ENCODE peak calls at places on chromosome 5, in five cellular contexts. One of them, this sample, is unnamed.

GRCh38 chr5:88886756-88887741 is 4.1 kb upstream of the MEF2C start:
- DNase-seq in kidney epithelial cell: no peak
- DNase-seq in AG08395: no peak
- DNase-seq in neural crest cell: no peak
- DNase-seq in naive thymus-derived CD8-positive, alpha-beta T cell: no peak
- DNase-seq in this sample: no peak

GRCh38 chr5:176606032-176606431 is 3.9 kb downstream of the GPRIN1 start:
- DNase-seq in kidney epithelial cell: no peak
- DNase-seq in AG08395: no peak
- DNase-seq in neural crest cell: no peak
- DNase-seq in naive thymus-derived CD8-positive, alpha-beta T cell: no peak
- DNase-seq in this sample: no peak

GRCh38 chr5:90983148-90983547 is 400.0 kb downstream of the ARRDC3 start:
- DNase-seq in kidney epithelial cell: peak; percentile 59
- DNase-seq in AG08395: no peak
- DNase-seq in neural crest cell: no peak
- DNase-seq in naive thymus-derived CD8-positive, alpha-beta T cell: no peak
- DNase-seq in this sample: no peak

GRCh38 chr5:76953551-76954382 is 922 bp downstream of the CRHBP start:
- DNase-seq in kidney epithelial cell: no peak
- DNase-seq in AG08395: no peak
- DNase-seq in neural crest cell: peak; percentile 8
- DNase-seq in naive thymus-derived CD8-positive, alpha-beta T cell: no peak
- DNase-seq in this sample: no peak

GRCh38 chr5:167217097-167217743 is 1074.2 kb upstream of the WWC1 start:
- DNase-seq in kidney epithelial cell: no peak
- DNase-seq in AG08395: no peak
- DNase-seq in neural crest cell: no peak
- DNase-seq in naive thymus-derived CD8-positive, alpha-beta T cell: no peak
- DNase-seq in this sample: no peak

GRCh38 chr5:96649251-96649937 is 12.8 kb upstream of the CAST start:
- DNase-seq in kidney epithelial cell: no peak
- DNase-seq in AG08395: no peak
- DNase-seq in neural crest cell: no peak
- DNase-seq in naive thymus-derived CD8-positive, alpha-beta T cell: no peak
- DNase-seq in this sample: no peak

GRCh38 chr5:144436007-144436406 is 265.3 kb downstream of the KCTD16 start:
- DNase-seq in kidney epithelial cell: no peak
- DNase-seq in AG08395: no peak
- DNase-seq in neural crest cell: no peak
- DNase-seq in naive thymus-derived CD8-positive, alpha-beta T cell: no peak
- DNase-seq in this sample: no peak

GRCh38 chr5:322942-323879 is 1.7 kb downstream of the AHRR start:
- DNase-seq in kidney epithelial cell: no peak
- DNase-seq in AG08395: peak; percentile 40
- DNase-seq in neural crest cell: no peak
- DNase-seq in naive thymus-derived CD8-positive, alpha-beta T cell: no peak
- DNase-seq in this sample: no peak

GRCh38 chr5:73129143-73129542 is 8.8 kb downstream of the TMEM171 start:
- DNase-seq in kidney epithelial cell: no peak
- DNase-seq in AG08395: no peak
- DNase-seq in neural crest cell: no peak
- DNase-seq in naive thymus-derived CD8-positive, alpha-beta T cell: no peak
- DNase-seq in this sample: no peak

GRCh38 chr5:56479701-56480304 is 246.7 kb upstream of the ANKRD55 start:
- DNase-seq in kidney epithelial cell: no peak
- DNase-seq in AG08395: no peak
- DNase-seq in neural crest cell: no peak
- DNase-seq in naive thymus-derived CD8-positive, alpha-beta T cell: no peak
- DNase-seq in this sample: peak; percentile 39

GRCh38 chr5:36252722-36253340 is 11.1 kb upstream of the NADK2 start:
- DNase-seq in kidney epithelial cell: no peak
- DNase-seq in AG08395: peak; percentile 5
- DNase-seq in neural crest cell: no peak
- DNase-seq in naive thymus-derived CD8-positive, alpha-beta T cell: no peak
- DNase-seq in this sample: no peak

GRCh38 chr5:10856646-10857332 is 95.8 kb upstream of the DAP start:
- DNase-seq in kidney epithelial cell: peak; percentile 43
- DNase-seq in AG08395: peak; percentile 84
- DNase-seq in neural crest cell: peak; percentile 87
- DNase-seq in naive thymus-derived CD8-positive, alpha-beta T cell: no peak
- DNase-seq in this sample: no peak

GRCh38 chr5:35794688-35795375 is 61.9 kb upstream of the IL7R start:
- DNase-seq in kidney epithelial cell: no peak
- DNase-seq in AG08395: no peak
- DNase-seq in neural crest cell: no peak
- DNase-seq in naive thymus-derived CD8-positive, alpha-beta T cell: no peak
- DNase-seq in this sample: no peak

GRCh38 chr5:92309336-92309991 is 926.3 kb upstream of the ARRDC3 start:
- DNase-seq in kidney epithelial cell: no peak
- DNase-seq in AG08395: peak; percentile 52
- DNase-seq in neural crest cell: no peak
- DNase-seq in naive thymus-derived CD8-positive, alpha-beta T cell: no peak
- DNase-seq in this sample: no peak

GRCh38 chr5:135225856-135226560 is 173.0 kb downstream of the MACROH2A1 start:
- DNase-seq in kidney epithelial cell: no peak
- DNase-seq in AG08395: no peak
- DNase-seq in neural crest cell: no peak
- DNase-seq in naive thymus-derived CD8-positive, alpha-beta T cell: no peak
- DNase-seq in this sample: no peak

GRCh38 chr5:65163698-65164097 is 318.0 kb downstream of the ADAMTS6 start:
- DNase-seq in kidney epithelial cell: no peak
- DNase-seq in AG08395: peak; percentile 53
- DNase-seq in neural crest cell: no peak
- DNase-seq in naive thymus-derived CD8-positive, alpha-beta T cell: no peak
- DNase-seq in this sample: no peak

GRCh38 chr5:72064801-72065570 is 42.3 kb upstream of the MAP1B start:
- DNase-seq in kidney epithelial cell: no peak
- DNase-seq in AG08395: no peak
- DNase-seq in neural crest cell: no peak
- DNase-seq in naive thymus-derived CD8-positive, alpha-beta T cell: no peak
- DNase-seq in this sample: no peak

This sample was measured in naive B cell.